ENCODE peak calls at places on chromosomes 2 and 18, in nine cellular contexts. R, L, Q, F, W, Z, C, P and A are unnamed samples.

GRCh38 chr2:184596819-184597411 is 1.4 kb upstream of the ZNF804A start:
- DNase-seq in Q (no peak), Z (peak; percentile 59), C (no peak), R (no peak), L (peak; percentile 85), W (peak; percentile 81), F (no peak), P (no peak), A (no peak)

GRCh38 chr2:19709553-19709952 is 192.2 kb downstream of the TTC32 start:
- DNase-seq in W (no peak), R (no peak), P (no peak), Q (no peak), C (no peak), F (no peak), Z (no peak), L (no peak), A (no peak)

GRCh38 chr2:150191349-150191748 is 296.1 kb downstream of the RND3 start:
- DNase-seq in C (no peak), Z (no peak), Q (no peak), F (no peak), P (no peak), R (no peak), L (peak; percentile 23), W (peak; percentile 75), A (no peak)

GRCh38 chr2:58039170-58039611 is 7.4 kb upstream of the VRK2 start:
- DNase-seq in Q (no peak), F (no peak), L (peak; percentile 8), P (no peak), C (no peak), W (peak; percentile 75), Z (no peak), R (no peak), A (no peak)

GRCh38 chr2:178522950-178523595 is 42.8 kb downstream of the PLEKHA3 start:
- DNase-seq in W (peak; percentile 79), Q (peak; percentile 88), Z (peak; percentile 43), P (peak; percentile 87), F (peak; percentile 86), L (no peak), R (peak; percentile 62), C (peak; percentile 75), A (peak; percentile 89)

GRCh38 chr2:189234991-189235390 is 55.4 kb upstream of the COL5A2 start:
- DNase-seq in F (no peak), Z (no peak), W (peak; percentile 43), C (no peak), P (no peak), Q (no peak), L (no peak), R (no peak), A (no peak)

GRCh38 chr18:13296868-13297574 is 78.5 kb downstream of the LDLRAD4 start:
- DNase-seq in Q (no peak), R (no peak), F (no peak), P (no peak), Z (no peak), W (no peak), C (no peak), L (no peak), A (no peak)

GRCh38 chr2:209322905-209323517 is 100.8 kb upstream of the MAP2 start:
- DNase-seq in Q (no peak), W (no peak), P (no peak), L (no peak), C (no peak), Z (no peak), F (no peak), R (no peak), A (no peak)

GRCh38 chr2:95012881-95013550 is 12.5 kb upstream of the MAL start:
- DNase-seq in R (no peak), W (no peak), F (no peak), C (no peak), Z (no peak), Q (no peak), L (no peak), P (no peak), A (no peak)

GRCh38 chr2:218648473-218649100 is 10.8 kb downstream of the ZNF142 start:
- DNase-seq in L (no peak), C (peak; percentile 43), R (no peak), F (peak; percentile 41), P (peak; percentile 63), Q (peak; percentile 62), Z (peak; percentile 49), W (peak; percentile 70), A (no peak)

GRCh38 chr2:183284606-183285005 is 160.4 kb downstream of the NUP35 start:
- DNase-seq in L (peak; percentile 98), P (no peak), Q (no peak), F (no peak), W (peak; percentile 34), R (no peak), Z (no peak), C (no peak), A (no peak)

GRCh38 chr2:90221300-90221651 is 1529.8 kb downstream of the RPIA start:
- DNase-seq in C (no peak), Z (no peak), Q (no peak), L (no peak), W (no peak), R (no peak), P (no peak), F (no peak), A (no peak)

GRCh38 chr2:69604026-69604678 is 39.4 kb downstream of the AAK1 start:
- DNase-seq in F (no peak), L (no peak), C (no peak), P (no peak), Q (no peak), Z (no peak), R (no peak), W (peak; percentile 33), A (no peak)

GRCh38 chr2:240564571-240565266 is 3.6 kb upstream of the RNPEPL1 start:
- DNase-seq in Q (no peak), L (no peak), C (peak; percentile 11), W (peak; percentile 88), P (no peak), R (no peak), Z (no peak), F (peak; percentile 52), A (peak; percentile 22)

GRCh38 chr2:238117199-238118154 is 17.3 kb downstream of the ESPNL start:
- DNase-seq in Z (no peak), F (no peak), R (no peak), Q (no peak), W (peak; percentile 26), L (no peak), P (no peak), C (no peak), A (no peak)

GRCh38 chr18:45829896-45830295 is 4.4 kb downstream of the SIGLEC15 start:
- DNase-seq in Q (no peak), Z (no peak), L (no peak), F (no peak), W (no peak), P (no peak), C (no peak), R (no peak), A (no peak)

GRCh38 chr18:75473316-75473715 is 45.8 kb upstream of the SMIM21 start:
- DNase-seq in F (no peak), R (no peak), C (no peak), W (no peak), L (no peak), Q (no peak), Z (no peak), P (no peak), A (no peak)

GRCh38 chr2:147255812-147256211 is 589.0 kb upstream of the ACVR2A start:
- DNase-seq in C (no peak), L (no peak), F (no peak), P (no peak), W (no peak), R (no peak), Q (no peak), Z (no peak), A (no peak)

GRCh38 chr2:179410552-179411356 is 146.1 kb upstream of the SESTD1 start:
- DNase-seq in L (peak; percentile 32), Z (peak; percentile 23), W (peak; percentile 65), P (peak; percentile 80), C (peak; percentile 38), R (no peak), Q (peak; percentile 77), F (peak; percentile 6), A (no peak)

GRCh38 chr18:62784338-62784965 is 69.1 kb downstream of the PHLPP1 start:
- DNase-seq in W (peak; percentile 25), C (no peak), R (no peak), F (no peak), Z (no peak), P (no peak), L (no peak), Q (peak; percentile 56), A (no peak)

GRCh38 chr2:31524592-31524991 is 56.1 kb downstream of the SRD5A2 start:
- DNase-seq in F (no peak), P (no peak), R (no peak), C (no peak), Q (no peak), W (no peak), L (no peak), Z (no peak), A (no peak)

GRCh38 chr2:201363857-201364560 is 6.9 kb upstream of the FLACC1 start:
- DNase-seq in W (peak; percentile 71), F (no peak), Q (peak; percentile 11), R (no peak), L (peak; percentile 16), P (peak; percentile 61), Z (no peak), C (no peak), A (no peak)

GRCh38 chr2:23850564-23851256 is 76.2 kb downstream of the ATAD2B start:
- DNase-seq in Q (no peak), F (no peak), P (no peak), W (no peak), C (no peak), L (no peak), Z (no peak), R (no peak), A (no peak)

GRCh38 chr2:177631702-177632101 is 239.1 kb downstream of the AGPS start:
- DNase-seq in Z (no peak), F (no peak), W (no peak), R (no peak), C (no peak), Q (no peak), P (no peak), L (no peak), A (no peak)

GRCh38 chr2:185583058-185583816 is 155.4 kb upstream of the FSIP2 start:
- DNase-seq in R (no peak), C (no peak), Z (no peak), P (no peak), Q (no peak), F (no peak), L (peak; percentile 88), W (peak; percentile 3), A (no peak)

GRCh38 chr2:15155959-15156574 is 405.1 kb downstream of the NBAS start:
- DNase-seq in W (no peak), Z (no peak), Q (no peak), R (no peak), C (no peak), L (no peak), F (no peak), P (no peak), A (no peak)

GRCh38 chr2:96764253-96764637 is 3.5 kb downstream of the CNNM4 start:
- DNase-seq in C (peak; percentile 37), W (no peak), Q (peak; percentile 22), R (no peak), P (peak; percentile 32), L (no peak), F (no peak), Z (no peak), A (no peak)

GRCh38 chr2:38876407-38876806 is 631 bp downstream of the MORN2 start:
- DNase-seq in Q (no peak), C (no peak), W (no peak), Z (no peak), R (no peak), P (no peak), F (no peak), L (no peak), A (no peak)

GRCh38 chr2:85851253-85851955 is 37.4 kb downstream of the ST3GAL5 start:
- DNase-seq in F (no peak), Z (no peak), Q (no peak), R (no peak), W (no peak), C (no peak), L (no peak), P (no peak), A (peak; percentile 55)

GRCh38 chr2:141021611-141022010 is 1109.2 kb downstream of the LRP1B start:
- DNase-seq in P (no peak), L (no peak), W (peak; percentile 33), Z (no peak), R (no peak), C (no peak), F (no peak), Q (no peak), A (no peak)

GRCh38 chr18:12946549-12947354 is 1.1 kb upstream of the SEH1L start:
- DNase-seq in W (peak; percentile 89), P (peak; percentile 69), C (no peak), F (no peak), L (peak; percentile 77), Z (peak; percentile 78), Q (peak; percentile 82), R (no peak), A (peak; percentile 67)